ENCODE peak calls at places on chromosomes 5 and 9, in ten cellular contexts. V, C, J, K, G, H, R, T, E and P are unnamed samples.

GRCh38 chr5:40184-40583 is 51.8 kb upstream of the PLEKHG4B start:
- DNase-seq in E (no peak), V (no peak), H (no peak), T (no peak), J (no peak), C (no peak), G (no peak), K (no peak), R (no peak), P (no peak)

GRCh38 chr5:12323637-12324229 is 419.5 kb upstream of the CTNND2 start:
- DNase-seq in K (no peak), T (no peak), R (no peak), V (no peak), H (no peak), G (no peak), E (no peak), J (no peak), C (no peak), P (no peak)

GRCh38 chr9:128702949-128703615 is 779 bp downstream of the PKN3 start:
- DNase-seq in J (peak; percentile 29), E (no peak), R (no peak), T (peak; percentile 84), G (peak; percentile 63), K (no peak), C (no peak), H (peak; percentile 16), V (no peak), P (no peak)

GRCh38 chr9:94936411-94936810 is 209.9 kb downstream of the AOPEP start:
- DNase-seq in T (no peak), E (no peak), H (no peak), J (no peak), K (no peak), C (no peak), V (peak; percentile 60), G (no peak), R (no peak), P (no peak)

GRCh38 chr5:74624931-74625505 is 15.5 kb downstream of the ENC1 start:
- DNase-seq in V (no peak), E (no peak), K (no peak), C (no peak), H (no peak), J (no peak), R (no peak), T (no peak), G (no peak), P (no peak)

GRCh38 chr5:32584651-32585050 is 706 bp upstream of the SUB1 start:
- DNase-seq in R (no peak), C (no peak), K (no peak), V (no peak), T (no peak), G (no peak), J (no peak), H (no peak), E (no peak), P (no peak)

GRCh38 chr5:133703935-133704334 is 91.6 kb upstream of the FSTL4 start:
- DNase-seq in G (no peak), H (no peak), V (no peak), C (no peak), E (no peak), J (no peak), K (no peak), R (no peak), T (no peak), P (no peak)

GRCh38 chr5:133668458-133668857 is 56.1 kb upstream of the FSTL4 start:
- DNase-seq in E (no peak), K (no peak), G (no peak), V (no peak), C (no peak), H (no peak), T (no peak), J (no peak), R (no peak), P (no peak)

GRCh38 chr5:38719916-38720315 is 125.9 kb upstream of the OSMR start:
- DNase-seq in V (peak; percentile 55), E (no peak), J (no peak), R (no peak), H (no peak), G (no peak), T (no peak), K (no peak), C (no peak), P (no peak)

GRCh38 chr5:10333154-10334006 is 20.1 kb upstream of the MARCHF6 start:
- DNase-seq in T (peak; percentile 79), V (peak; percentile 53), G (peak; percentile 74), E (peak; percentile 62), H (no peak), R (peak; percentile 29), K (peak; percentile 2), J (peak; percentile 20), C (no peak), P (no peak)

GRCh38 chr5:74316064-74316586 is 324.4 kb downstream of the ENC1 start:
- DNase-seq in T (peak; percentile 72), J (no peak), R (no peak), H (peak; percentile 31), C (peak; percentile 88), K (no peak), E (no peak), V (peak; percentile 97), G (no peak), P (no peak)

GRCh38 chr9:98083059-98083458 is 26.5 kb downstream of the NANS start:
- DNase-seq in E (no peak), V (peak; percentile 32), G (no peak), H (no peak), C (no peak), J (no peak), T (no peak), R (no peak), K (no peak), P (no peak)

GRCh38 chr9:21730899-21731298 is 71.5 kb upstream of the MTAP start:
- DNase-seq in T (no peak), C (no peak), H (no peak), G (no peak), E (no peak), R (no peak), V (no peak), K (no peak), J (no peak), P (no peak)

GRCh38 chr9:79984429-79985067 is 412.8 kb downstream of the TLE4 start:
- DNase-seq in T (no peak), R (no peak), K (no peak), H (no peak), G (no peak), E (no peak), V (no peak), J (no peak), C (no peak), P (no peak)

GRCh38 chr5:148909001-148909400 is 82.6 kb downstream of the ADRB2 start:
- DNase-seq in E (no peak), H (no peak), J (no peak), K (no peak), C (no peak), R (no peak), G (no peak), V (peak; percentile 50), T (no peak), P (no peak)

GRCh38 chr9:73162987-73163763 is 11.5 kb downstream of the ANXA1 start:
- DNase-seq in H (no peak), G (no peak), K (no peak), J (no peak), T (no peak), R (no peak), V (no peak), C (no peak), E (no peak), P (no peak)

GRCh38 chr9:5326893-5327548 is 12.7 kb downstream of the RLN1 start:
- DNase-seq in G (no peak), K (no peak), H (no peak), T (no peak), J (peak; percentile 22), E (no peak), C (no peak), V (peak; percentile 7), R (peak; percentile 26), P (no peak)

GRCh38 chr9:7665874-7666273 is 133.7 kb downstream of the DMAC1 start:
- DNase-seq in R (no peak), G (no peak), J (no peak), K (no peak), H (no peak), T (no peak), V (no peak), C (no peak), E (no peak), P (no peak)

GRCh38 chr5:17951392-17952169 is 317.3 kb downstream of the TAF11L14 start:
- DNase-seq in J (no peak), T (no peak), G (no peak), V (no peak), K (no peak), E (no peak), C (no peak), R (peak; percentile 7), H (no peak), P (no peak)

GRCh38 chr9:131097259-131097947 is 1.1 kb downstream of the AIF1L start:
- DNase-seq in V (no peak), G (no peak), E (no peak), C (no peak), K (no peak), R (no peak), T (no peak), H (no peak), J (no peak), P (no peak)

GRCh38 chr5:168652516-168652915 is 73.3 kb upstream of the PANK3 start:
- DNase-seq in H (no peak), K (no peak), C (no peak), R (no peak), J (no peak), G (no peak), T (no peak), E (peak; percentile 21), V (no peak), P (no peak)

GRCh38 chr5:55868846-55869245 is 17.7 kb downstream of the IL31RA start:
- DNase-seq in H (peak; percentile 53), V (peak; percentile 96), E (no peak), K (no peak), J (peak; percentile 54), T (no peak), C (peak; percentile 96), R (no peak), G (no peak), P (no peak)

GRCh38 chr5:134547579-134547978 is 22.1 kb downstream of the JADE2 start:
- DNase-seq in G (peak; percentile 68), T (peak; percentile 43), K (no peak), J (no peak), V (peak; percentile 69), R (no peak), C (peak; percentile 63), E (no peak), H (no peak), P (peak; percentile 53)

GRCh38 chr9:110016340-110016739 is 191.6 kb downstream of the C9orf152 start:
- DNase-seq in R (no peak), J (no peak), C (peak; percentile 56), E (no peak), T (no peak), G (no peak), K (no peak), H (no peak), V (peak; percentile 88), P (no peak)

GRCh38 chr9:19998823-19999455 is 210.1 kb upstream of the SLC24A2 start:
- DNase-seq in E (no peak), J (peak; percentile 10), R (no peak), H (no peak), C (peak; percentile 39), T (no peak), V (peak; percentile 15), G (no peak), K (no peak), P (no peak)

GRCh38 chr9:106920091-106920490 is 57.1 kb downstream of the ZNF462 start:
- DNase-seq in R (no peak), J (no peak), H (no peak), G (no peak), K (no peak), T (no peak), E (no peak), C (no peak), V (no peak), P (no peak)

GRCh38 chr5:132459983-132460834 is 30.4 kb downstream of the IRF1 start:
- DNase-seq in J (no peak), K (no peak), T (no peak), G (peak; percentile 86), R (no peak), C (no peak), E (no peak), V (peak; percentile 61), H (no peak), P (no peak)

GRCh38 chr5:125639858-125640257 is 783.4 kb upstream of the GRAMD2B start:
- DNase-seq in H (no peak), C (no peak), J (no peak), K (no peak), V (no peak), T (no peak), E (no peak), G (no peak), R (no peak), P (no peak)